ENCODE peak calls at places on chromosomes 5 and 9, in ten cellular contexts. B is endothelial cell; A is hepatocyte; X is neural crest cell; M is thoracic aorta; H is CD8-positive, alpha-beta T cell; G is cardiac muscle cell; U is stomach; P is uterus; Z is fibroblast of pulmonary artery. E is an unnamed sample.

GRCh38 chr5:143435207-143435657 is 31.7 kb upstream of the NR3C1 start:
- DNase-seq in A (no peak), U (no peak), P (no peak), M (no peak), Z (peak), G (no peak), B (no peak), X (no peak), H (no peak), E (peak)

GRCh38 chr9:34572092-34572491 is 17.4 kb downstream of the CNTFR start:
- DNase-seq in U (no peak), H (no peak), X (no peak), P (no peak), M (no peak), Z (no peak), G (no peak), A (no peak), B (no peak), E (no peak)

GRCh38 chr9:79559501-79560181 is 12.1 kb upstream of the TLE4 start:
- DNase-seq in Z (no peak), H (no peak), U (no peak), B (no peak), M (no peak), P (no peak), G (no peak), A (no peak), X (no peak), E (no peak)

GRCh38 chr9:89923961-89924504 is 319.2 kb downstream of the GADD45G start:
- DNase-seq in M (no peak), Z (no peak), A (peak), P (no peak), X (no peak), H (no peak), G (no peak), B (no peak), U (peak), E (no peak)

GRCh38 chr5:37839441-37840035 is 303 bp downstream of the GDNF start:
- DNase-seq in P (peak), X (peak), Z (peak), M (no peak), G (peak), H (no peak), A (peak), U (no peak), B (peak), E (peak)

GRCh38 chr9:117720555-117720954 is 16.4 kb downstream of the TLR4 start:
- DNase-seq in H (no peak), A (peak), B (no peak), Z (no peak), P (no peak), U (no peak), G (no peak), M (no peak), X (no peak), E (peak)

GRCh38 chr9:118121361-118121760 is 417.2 kb downstream of the TLR4 start:
- DNase-seq in P (no peak), X (no peak), A (no peak), U (no peak), Z (no peak), H (no peak), G (no peak), B (no peak), M (no peak), E (no peak)

GRCh38 chr9:133656211-133657119 is 20.3 kb downstream of the DBH start:
- DNase-seq in G (no peak), X (no peak), H (no peak), Z (no peak), B (no peak), P (no peak), M (no peak), U (no peak), A (no peak), E (no peak)

GRCh38 chr9:76109953-76110352 is 219.5 kb downstream of the PCSK5 start:
- DNase-seq in M (peak), Z (no peak), A (peak), P (no peak), B (no peak), G (no peak), U (no peak), H (no peak), X (no peak), E (no peak)

GRCh38 chr9:115525438-115526058 is 407.6 kb upstream of the TNC start:
- DNase-seq in H (no peak), A (no peak), B (no peak), U (no peak), X (no peak), G (no peak), Z (no peak), P (no peak), M (no peak), E (no peak)

GRCh38 chr5:157558089-157558595 is 17.4 kb downstream of the ADAM19 start:
- DNase-seq in A (no peak), U (no peak), G (no peak), X (no peak), H (no peak), B (no peak), P (no peak), Z (peak), M (no peak), E (no peak)

DNA sequence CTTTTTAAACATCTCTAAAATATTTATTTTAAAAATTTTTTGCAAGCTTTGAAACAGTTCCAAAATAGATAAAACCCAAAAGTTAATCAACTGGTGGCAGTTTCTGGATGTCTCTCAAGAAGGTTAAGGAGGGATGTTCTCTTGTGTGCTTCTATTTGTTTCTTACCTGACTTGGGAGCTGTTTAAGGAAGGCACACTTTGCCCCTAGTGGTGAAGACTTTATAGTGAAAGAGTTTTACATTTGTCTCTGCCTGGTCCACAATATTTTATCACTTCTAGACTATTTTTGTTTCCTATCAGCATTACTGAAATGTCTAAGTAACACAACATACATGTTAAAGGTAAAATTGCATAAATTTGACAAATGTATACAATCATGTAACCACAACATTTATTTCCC is 552.8 kb downstream of the SEMA5A start:
- DNase-seq in Z (peak), X (no peak), A (peak), P (no peak), B (no peak), U (no peak), H (no peak), G (peak), M (no peak), E (no peak)
- TF ChIP-seq CTCF in Z (peak), X (peak), A (peak), P (no peak), B (peak), U (no peak), H (no peak), G (peak), M (peak), E (no peak)

GRCh38 chr5:40361378-40361777 is 318.3 kb upstream of the PTGER4 start:
- DNase-seq in H (no peak), B (no peak), A (no peak), X (no peak), Z (no peak), U (no peak), P (no peak), G (no peak), M (no peak), E (no peak)

GRCh38 chr5:40364441-40364840 is 315.3 kb upstream of the PTGER4 start:
- DNase-seq in U (no peak), X (no peak), Z (no peak), G (no peak), H (no peak), P (no peak), B (no peak), A (no peak), M (no peak), E (no peak)

GRCh38 chr5:40368200-40368599 is 311.5 kb upstream of the PTGER4 start:
- DNase-seq in B (no peak), P (no peak), Z (no peak), H (no peak), X (no peak), A (no peak), U (no peak), G (no peak), M (no peak), E (no peak)

GRCh38 chr5:40365357-40366330 is 314.1 kb upstream of the PTGER4 start:
- DNase-seq in Z (no peak), M (no peak), A (no peak), X (no peak), B (no peak), G (no peak), P (no peak), H (no peak), U (no peak), E (no peak)

DNA sequence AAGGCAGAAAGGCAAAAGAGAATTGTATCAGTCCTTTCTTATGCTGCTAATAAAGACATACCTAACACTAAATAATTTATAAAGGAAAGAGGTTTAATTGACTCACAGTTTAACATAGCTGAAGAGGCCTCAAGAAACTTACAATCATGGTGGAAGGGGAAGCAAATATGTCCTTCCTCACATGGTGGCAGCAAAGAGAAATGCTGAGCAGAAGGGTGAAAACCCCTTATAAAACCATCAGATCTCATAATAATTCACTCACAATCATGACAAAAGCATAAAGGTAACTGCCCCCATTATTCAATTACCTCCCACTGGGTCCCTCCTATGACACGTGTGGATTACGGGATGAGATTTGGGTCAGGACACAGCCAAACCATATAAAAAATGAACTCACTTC is 312.5 kb upstream of the PTGER4 start:
- DNase-seq in H (no peak), U (no peak), A (no peak), Z (peak), B (no peak), M (no peak), G (no peak), P (no peak), X (no peak), E (no peak)
- TF ChIP-seq CTCF in H (peak), U (no peak), A (peak), Z (no peak), B (no peak), M (no peak), G (peak), P (no peak), X (no peak), E (no peak)

GRCh38 chr5:93899026-93899600 is 157.7 kb upstream of the POU5F2 start:
- DNase-seq in H (no peak), U (no peak), Z (peak), X (no peak), M (no peak), P (no peak), G (no peak), B (no peak), A (no peak), E (no peak)
- TF ChIP-seq CTCF in H (peak), U (no peak), Z (peak), X (peak), M (peak), P (no peak), G (peak), B (peak), A (peak), E (no peak)

DNA sequence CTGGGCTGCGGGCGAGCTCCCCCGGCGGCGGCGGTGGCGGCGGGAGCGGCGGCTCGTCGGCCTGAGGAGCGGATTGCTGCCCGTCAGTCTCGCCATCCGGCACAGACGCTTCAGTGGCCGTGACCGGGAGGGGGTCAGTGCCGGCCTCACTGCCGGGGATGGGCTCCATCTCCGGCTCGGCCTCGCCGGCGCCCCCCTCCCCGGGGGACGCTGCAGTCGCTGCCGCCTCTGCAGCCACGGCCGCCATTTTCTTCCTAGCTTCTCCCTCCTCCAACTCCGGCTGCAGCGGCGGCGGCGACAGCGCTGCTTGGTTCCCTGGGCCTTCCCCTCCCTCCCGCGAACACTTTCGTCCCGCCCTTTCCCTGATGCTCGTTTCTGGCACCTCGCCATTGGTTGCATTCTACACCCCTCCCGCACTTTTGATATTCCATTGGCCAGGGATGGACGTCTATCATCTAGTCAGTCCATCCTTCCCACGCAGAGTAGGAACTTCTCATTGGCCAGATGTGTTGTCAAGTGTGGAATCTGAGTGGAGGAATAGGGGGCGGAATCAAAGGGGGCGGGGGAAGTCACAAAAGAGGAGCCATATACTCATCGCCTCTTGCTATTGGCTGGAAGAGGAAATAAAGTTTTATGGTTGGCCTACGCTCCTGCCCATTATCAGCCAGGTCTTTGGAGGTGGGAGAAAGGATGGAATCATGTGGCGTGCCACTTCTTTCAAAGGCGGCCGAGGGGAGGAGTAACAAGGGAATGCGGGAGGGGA is at the start of gene PWWP2A:
- DNase-seq in H (peak), B (peak), A (peak), M (peak), G (peak), Z (peak), U (peak), P (peak), X (peak), E (peak)
- TF ChIP-seq CTCF in H (no peak), B (no peak), A (peak), M (peak), G (peak), Z (no peak), U (no peak), P (peak), X (peak), E (no peak)

DNA sequence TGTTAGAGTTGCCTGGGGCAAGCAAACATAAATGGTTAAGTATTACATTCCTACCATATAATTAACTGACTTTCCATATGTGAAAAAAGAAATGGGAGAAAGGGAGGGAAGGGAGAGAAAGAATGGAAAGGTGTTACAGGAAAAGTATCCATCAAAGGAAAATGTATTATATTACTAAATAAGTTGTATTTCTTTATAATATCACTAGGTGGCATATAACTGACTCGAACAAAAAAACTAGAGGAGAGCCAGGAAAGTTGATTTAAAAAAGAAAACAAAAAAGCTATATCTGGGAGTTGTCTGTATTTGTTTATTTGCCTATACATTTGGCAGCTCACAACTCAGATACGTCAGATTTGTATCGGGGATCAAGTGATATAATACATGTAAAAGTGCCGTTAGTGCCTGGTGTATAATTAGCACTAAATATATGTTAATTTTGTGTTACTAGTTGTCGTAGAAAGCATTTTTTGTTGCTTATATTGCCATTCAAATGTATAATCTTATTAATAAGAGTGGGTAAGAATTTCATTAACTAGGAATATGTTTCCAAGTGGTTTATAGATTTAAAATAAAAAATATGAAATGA is 59.6 kb upstream of the ADAMTS19 start:
- DNase-seq in H (no peak), U (no peak), A (no peak), P (no peak), B (no peak), X (no peak), Z (peak), M (no peak), G (no peak), E (no peak)
- TF ChIP-seq CTCF in H (no peak), U (no peak), A (peak), P (no peak), B (peak), X (peak), Z (peak), M (no peak), G (peak), E (no peak)